ENCODE peak calls at places on chromosome 7, in eight cellular contexts. P, Q, S, X, I, M, R and K are unnamed samples.
A peak's percentile ranks its signal among the peaks of the same experiment; 100 is the strongest.

GRCh38 chr7:8197994-8198698 is 63.8 kb downstream of the ICA1 start:
- DNase-seq in P (no peak), Q (no peak), S (no peak), X (no peak), I (no peak), M (no peak), R (no peak), K (no peak)

GRCh38 chr7:113289140-113289740 is 170.9 kb upstream of the SMIM30 start:
- DNase-seq in P (no peak), Q (peak; percentile 65), S (no peak), X (no peak), I (no peak), M (no peak), R (no peak), K (peak; percentile 20)

GRCh38 chr7:55381696-55382095 is 16.6 kb downstream of the LANCL2 start:
- DNase-seq in P (no peak), Q (no peak), S (no peak), X (no peak), I (no peak), M (no peak), R (no peak), K (no peak)

GRCh38 chr7:142111509-142111908 is at the start of gene MGAM2:
- DNase-seq in P (no peak), Q (no peak), S (no peak), X (peak; percentile 13), I (no peak), M (no peak), R (no peak), K (no peak)

GRCh38 chr7:29398011-29398410 is 165.6 kb upstream of the PRR15 start:
- DNase-seq in P (no peak), Q (no peak), S (no peak), X (no peak), I (no peak), M (no peak), R (no peak), K (no peak)

GRCh38 chr7:29806793-29807178 is 478 bp downstream of the WIPF3 start:
- DNase-seq in P (no peak), Q (no peak), S (no peak), X (peak; percentile 27), I (no peak), M (no peak), R (no peak), K (no peak)

GRCh38 chr7:45407730-45408406 is 166.3 kb upstream of the ADCY1 start:
- DNase-seq in P (no peak), Q (no peak), S (no peak), X (no peak), I (no peak), M (no peak), R (no peak), K (no peak)

GRCh38 chr7:55199418-55199817 is 165.7 kb upstream of the LANCL2 start:
- DNase-seq in P (no peak), Q (no peak), S (no peak), X (no peak), I (no peak), M (no peak), R (no peak), K (no peak)

GRCh38 chr7:112531675-112532074 is 50.9 kb downstream of the LSMEM1 start:
- DNase-seq in P (no peak), Q (no peak), S (no peak), X (no peak), I (no peak), M (no peak), R (no peak), K (no peak)

GRCh38 chr7:129169171-129169643 is 19.2 kb upstream of the SMO start:
- DNase-seq in P (peak; percentile 46), Q (peak; percentile 19), S (no peak), X (peak; percentile 53), I (peak; percentile 46), M (peak; percentile 53), R (peak; percentile 86), K (no peak)

GRCh38 chr7:55100172-55100961 is 81.5 kb downstream of the EGFR start:
- DNase-seq in P (peak; percentile 62), Q (no peak), S (peak; percentile 90), X (peak; percentile 59), I (peak; percentile 59), M (no peak), R (no peak), K (peak; percentile 65)

GRCh38 chr7:110317699-110318265 is 773.1 kb upstream of the LRRN3 start:
- DNase-seq in P (no peak), Q (no peak), S (no peak), X (no peak), I (no peak), M (no peak), R (no peak), K (peak; percentile 7)

GRCh38 chr7:144670251-144670650 is 165.6 kb downstream of the TPK1 start:
- DNase-seq in P (no peak), Q (peak; percentile 76), S (no peak), X (no peak), I (no peak), M (no peak), R (no peak), K (no peak)

GRCh38 chr7:139681463-139681755 is 96.4 kb downstream of the HIPK2 start:
- DNase-seq in P (no peak), Q (no peak), S (no peak), X (no peak), I (no peak), M (no peak), R (no peak), K (no peak)

GRCh38 chr7:123538897-123539296 is 4.5 kb upstream of the IQUB start:
- DNase-seq in P (no peak), Q (peak; percentile 32), S (no peak), X (no peak), I (no peak), M (no peak), R (no peak), K (no peak)

GRCh38 chr7:32062150-32062549 is 8.1 kb downstream of the PDE1C start:
- DNase-seq in P (peak; percentile 27), Q (peak; percentile 29), S (no peak), X (peak; percentile 51), I (no peak), M (no peak), R (no peak), K (peak; percentile 13)

GRCh38 chr7:133309333-133309732 is 56.5 kb downstream of the EXOC4 start:
- DNase-seq in P (no peak), Q (no peak), S (no peak), X (no peak), I (no peak), M (no peak), R (no peak), K (no peak)

GRCh38 chr7:123789817-123790216 is 41.0 kb upstream of the WASL start:
- DNase-seq in P (no peak), Q (no peak), S (no peak), X (no peak), I (no peak), M (no peak), R (no peak), K (no peak)

GRCh38 chr7:137081694-137082093 is 213.2 kb downstream of the CHRM2 start:
- DNase-seq in P (peak; percentile 57), Q (peak; percentile 95), S (peak; percentile 83), X (peak; percentile 37), I (no peak), M (peak; percentile 27), R (no peak), K (peak; percentile 97)

GRCh38 chr7:128121731-128122576 is 90.7 kb upstream of the LRRC4 start:
- DNase-seq in P (no peak), Q (peak; percentile 56), S (peak; percentile 59), X (no peak), I (peak; percentile 58), M (no peak), R (peak; percentile 83), K (no peak)

GRCh38 chr7:140646931-140647647 is 6.5 kb upstream of the DENND2A start:
- DNase-seq in P (peak; percentile 45), Q (no peak), S (no peak), X (peak; percentile 37), I (no peak), M (no peak), R (peak; percentile 81), K (peak; percentile 40)

GRCh38 chr7:108247646-108248045 is 117.5 kb upstream of the LAMB4 start:
- DNase-seq in P (no peak), Q (no peak), S (no peak), X (no peak), I (no peak), M (no peak), R (no peak), K (no peak)

GRCh38 chr7:116218051-116218645 is 7.8 kb downstream of the TES start:
- DNase-seq in P (no peak), Q (peak; percentile 88), S (no peak), X (no peak), I (no peak), M (peak; percentile 55), R (no peak), K (peak; percentile 94)

GRCh38 chr7:92135100-92135429 is 788 bp upstream of the CYP51A1 start:
- DNase-seq in P (no peak), Q (peak; percentile 46), S (no peak), X (peak; percentile 20), I (no peak), M (peak; percentile 22), R (no peak), K (peak; percentile 40)

GRCh38 chr7:92133737-92134270 is 473 bp downstream of the CYP51A1 start:
- DNase-seq in P (peak; percentile 72), Q (peak; percentile 63), S (peak; percentile 77), X (peak; percentile 78), I (peak; percentile 73), M (peak; percentile 80), R (peak; percentile 92), K (peak; percentile 80)

GRCh38 chr7:92137531-92137930 is 3.3 kb upstream of the CYP51A1 start:
- DNase-seq in P (peak; percentile 68), Q (no peak), S (no peak), X (no peak), I (no peak), M (no peak), R (no peak), K (peak; percentile 99)

GRCh38 chr7:92134271-92135099 is at the start of gene CYP51A1:
- DNase-seq in P (peak; percentile 93), Q (peak; percentile 92), S (peak; percentile 94), X (peak; percentile 96), I (peak; percentile 93), M (peak; percentile 94), R (peak; percentile 97), K (peak; percentile 96)

GRCh38 chr7:92135490-92135889 is 1.2 kb upstream of the CYP51A1 start:
- DNase-seq in P (no peak), Q (no peak), S (no peak), X (no peak), I (no peak), M (no peak), R (no peak), K (peak; percentile 92)
- H3K4me3 ChIP-seq in P (peak overlapping the region; percentile 88), Q (peak overlapping the region; percentile 94), S (peak overlapping the region; percentile 99), X (peak overlapping the region; percentile 82), I (peak overlapping the region; percentile 100), M (peak overlapping the region; percentile 94), R (no peak overlapping the region), K (peak overlapping the region; percentile 68)

GRCh38 chr7:46695045-46695708 is 774.1 kb upstream of the IGFBP3 start:
- DNase-seq in P (no peak), Q (peak; percentile 12), S (no peak), X (no peak), I (no peak), M (peak; percentile 69), R (no peak), K (no peak)
- TF ChIP-seq CTCF in P (no peak), Q (peak; percentile 16), S (no peak), X (no peak), I (no peak), M (peak; percentile 20), R (no peak), K (peak; percentile 24)

GRCh38 chr7:2299131-2299829 is 15.0 kb downstream of the SNX8 start:
- DNase-seq in P (peak; percentile 49), Q (peak; percentile 95), S (peak; percentile 71), X (no peak), I (peak; percentile 69), M (peak; percentile 37), R (no peak), K (peak; percentile 87)
- H3K4me3 ChIP-seq in P (no peak overlapping the region), Q (no peak overlapping the region), S (no peak overlapping the region), X (no peak overlapping the region), I (no peak overlapping the region), M (no peak overlapping the region), R (no peak overlapping the region), K (no peak overlapping the region)

GRCh38 chr7:87933953-87934698 is at the start of gene ADAM22:
- DNase-seq in P (peak; percentile 87), Q (peak; percentile 77), S (peak; percentile 66), X (peak; percentile 89), I (peak; percentile 89), M (peak; percentile 81), R (peak; percentile 96), K (peak; percentile 71)
- TF ChIP-seq CTCF in P (no peak), Q (no peak), S (peak; percentile 38), X (no peak), I (no peak), M (no peak), R (peak; percentile 10), K (no peak)